ENCODE peak calls at places on chromosome 20, in ten cellular contexts. P, G, C, N, L, M, Q, O, A and Y are unnamed samples.

GRCh38 chr20:31567380-31567720 is 37.7 kb upstream of the ID1 start:
- DNase-seq in Q (no peak), C (no peak), P (no peak), L (no peak), G (no peak), N (no peak), A (no peak), O (no peak), M (no peak), Y (no peak)

GRCh38 chr20:34582911-34583310 is 24.4 kb downstream of the MAP1LC3A start:
- DNase-seq in P (no peak), C (no peak), O (no peak), L (no peak), G (no peak), A (no peak), Q (no peak), N (no peak), M (no peak), Y (no peak)

GRCh38 chr20:4234128-4234527 is 218.8 kb upstream of the RNF24 start:
- DNase-seq in Q (no peak), O (peak; percentile 65), A (no peak), P (no peak), G (no peak), L (no peak), M (no peak), N (no peak), C (no peak), Y (peak; percentile 58)

GRCh38 chr20:6160736-6161135 is 37.9 kb upstream of the FERMT1 start:
- DNase-seq in P (no peak), O (no peak), M (no peak), A (no peak), G (no peak), L (no peak), C (no peak), N (no peak), Q (no peak), Y (no peak)

GRCh38 chr20:18032977-18033892 is 24.5 kb downstream of the OVOL2 start:
- DNase-seq in G (no peak), M (no peak), N (no peak), C (no peak), O (no peak), L (no peak), A (no peak), Q (no peak), P (no peak), Y (no peak)

GRCh38 chr20:24738058-24738775 is 210.9 kb upstream of the CST7 start:
- DNase-seq in G (no peak), C (no peak), P (no peak), Q (no peak), M (no peak), N (peak; percentile 24), L (no peak), A (no peak), O (no peak), Y (no peak)

GRCh38 chr20:60138263-60139127 is 180.3 kb downstream of the CDH26 start:
- DNase-seq in M (no peak), O (peak; percentile 26), C (no peak), N (peak; percentile 64), A (no peak), P (peak; percentile 16), L (no peak), G (peak; percentile 63), Q (peak; percentile 33), Y (no peak)

GRCh38 chr20:58623579-58624473 is 27.3 kb upstream of the STX16 start:
- DNase-seq in O (peak; percentile 98), A (no peak), Q (no peak), L (peak; percentile 61), P (no peak), M (peak; percentile 75), N (no peak), C (no peak), G (no peak), Y (peak; percentile 93)

DNA sequence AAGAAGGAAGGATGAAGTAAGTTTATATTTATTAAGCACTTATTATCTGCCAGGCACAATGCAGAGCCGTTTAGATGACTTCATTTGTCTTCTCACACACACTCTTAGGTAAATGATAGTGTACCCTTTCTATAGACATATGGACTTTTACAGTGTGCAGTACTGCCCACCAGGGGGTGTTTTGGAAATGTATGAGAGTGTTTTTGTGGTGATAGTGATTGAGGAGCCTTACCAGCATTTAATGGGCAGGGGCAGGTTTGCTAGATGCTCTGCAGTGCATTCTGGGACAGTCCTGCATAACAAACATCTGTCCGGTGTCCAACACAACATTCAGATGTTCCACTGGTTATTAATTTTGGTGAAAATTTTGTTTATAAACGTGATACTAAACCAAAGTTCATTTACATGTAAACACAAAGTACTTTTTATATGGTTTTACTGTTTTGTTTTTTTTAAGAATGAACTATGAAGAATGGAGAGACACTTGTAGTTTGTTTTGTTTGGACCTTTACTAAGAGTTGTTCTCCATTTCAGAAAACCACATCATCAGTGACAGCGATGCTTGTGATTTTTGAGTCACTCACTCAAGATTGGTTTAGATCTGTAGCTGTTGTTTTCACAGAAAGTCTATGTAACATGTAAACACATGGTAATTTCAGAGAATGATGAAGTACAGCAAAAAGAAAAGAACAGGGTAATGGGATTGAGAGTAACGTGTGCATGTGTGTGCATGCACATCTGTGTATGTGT is 19.9 kb downstream of the KCNS1 start:
- DNase-seq in O (no peak), M (peak; percentile 15), A (no peak), Q (no peak), P (no peak), L (no peak), G (no peak), N (no peak), C (no peak), Y (no peak)
- TF ChIP-seq CTCF in O (peak; percentile 58), M (peak; percentile 65), A (peak; percentile 23), Q (peak; percentile 22), P (peak; percentile 18), L (no peak), G (no peak), N (no peak), C (peak; percentile 6), Y (peak; percentile 80)

GRCh38 chr20:53656653-53657288 is 63.1 kb upstream of the ZNF217 start:
- DNase-seq in G (no peak), N (no peak), A (no peak), L (no peak), Q (no peak), M (no peak), P (no peak), O (peak; percentile 58), C (peak; percentile 60), Y (peak; percentile 75)

GRCh38 chr20:53657732-53658131 is 64.1 kb upstream of the ZNF217 start:
- DNase-seq in P (no peak), G (no peak), M (no peak), A (no peak), Q (no peak), O (no peak), L (no peak), C (no peak), N (no peak), Y (no peak)

GRCh38 chr20:53655909-53656652 is 62.4 kb upstream of the ZNF217 start:
- DNase-seq in C (no peak), P (no peak), M (no peak), O (peak; percentile 40), A (no peak), G (peak; percentile 18), Q (peak; percentile 35), L (no peak), N (no peak), Y (peak; percentile 17)

GRCh38 chr20:53658327-53658726 is 64.7 kb upstream of the ZNF217 start:
- DNase-seq in O (no peak), M (no peak), P (no peak), A (no peak), Q (no peak), N (no peak), G (no peak), L (no peak), C (no peak), Y (no peak)

GRCh38 chr20:53657289-53657678 is 63.6 kb upstream of the ZNF217 start:
- DNase-seq in N (no peak), Q (no peak), M (no peak), A (no peak), C (no peak), G (no peak), L (no peak), O (no peak), P (no peak), Y (no peak)
- TF ChIP-seq CTCF in N (no peak), Q (no peak), M (no peak), A (no peak), C (no peak), G (no peak), L (no peak), O (no peak), P (no peak), Y (no peak)

GRCh38 chr20:39289316-39289715 is 327.2 kb downstream of the DHX35 start:
- DNase-seq in A (peak; percentile 66), M (no peak), G (peak; percentile 20), P (no peak), O (no peak), Q (peak; percentile 34), L (no peak), C (no peak), N (no peak), Y (no peak)

GRCh38 chr20:39280875-39281274 is 318.7 kb downstream of the DHX35 start:
- DNase-seq in P (no peak), C (no peak), G (no peak), M (no peak), L (no peak), A (no peak), N (no peak), Q (no peak), O (no peak), Y (no peak)

GRCh38 chr20:39282619-39283092 is 320.5 kb downstream of the DHX35 start:
- DNase-seq in M (no peak), G (no peak), L (no peak), Q (no peak), O (no peak), P (no peak), N (no peak), C (no peak), A (peak; percentile 81), Y (no peak)

DNA sequence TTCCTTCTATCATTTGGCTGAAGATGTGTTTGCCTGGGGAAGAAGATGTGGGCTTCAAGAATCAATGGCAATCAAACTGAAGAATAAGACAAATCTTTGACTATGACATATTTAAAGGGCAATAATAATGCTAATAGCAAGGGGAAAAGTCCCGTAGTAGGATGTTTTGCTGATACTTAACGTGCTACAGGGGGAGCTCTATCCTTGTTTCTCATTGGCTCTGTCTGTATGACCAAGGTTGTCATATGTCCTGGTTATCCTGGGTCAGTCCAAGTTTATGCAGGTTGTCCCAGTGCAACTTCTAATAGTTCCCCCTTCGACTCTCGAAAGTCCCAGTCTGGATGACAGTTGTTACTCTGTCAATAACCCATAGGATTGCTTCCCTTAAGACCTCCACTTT is 321.3 kb downstream of the DHX35 start:
- DNase-seq in Q (no peak), P (no peak), N (no peak), O (no peak), L (no peak), G (no peak), M (no peak), C (no peak), A (no peak), Y (no peak)
- TF ChIP-seq CTCF in Q (no peak), P (no peak), N (no peak), O (no peak), L (no peak), G (no peak), M (no peak), C (no peak), A (peak; percentile 45), Y (no peak)

DNA sequence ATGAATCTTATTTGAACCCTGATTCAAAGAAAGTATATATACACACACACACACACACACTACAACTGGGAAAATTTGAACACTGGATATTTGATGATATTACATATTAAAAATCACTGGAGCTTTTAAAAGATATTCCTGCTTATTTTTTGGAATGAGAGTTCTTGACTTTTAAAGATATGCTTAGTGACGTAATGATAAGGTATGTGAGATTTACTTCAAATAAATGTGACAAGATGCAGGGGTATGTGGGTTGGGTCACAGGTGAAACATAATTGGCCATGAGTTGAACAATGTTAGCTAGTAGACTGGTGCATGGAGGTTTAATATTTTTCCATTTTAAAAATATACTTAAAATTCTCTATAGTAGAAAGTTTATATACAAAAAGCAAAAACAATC is 258.6 kb downstream of the CBLN4 start:
- DNase-seq in Q (no peak), A (no peak), C (no peak), O (no peak), G (no peak), N (no peak), L (no peak), P (no peak), M (no peak), Y (no peak)
- TF ChIP-seq CTCF in Q (no peak), A (no peak), C (no peak), O (no peak), G (no peak), N (no peak), L (no peak), P (no peak), M (no peak), Y (no peak)